ENCODE peak calls at places on chromosomes 11 and 22, in six cellular contexts. One of them, this sample, is unnamed.

GRCh38 chr11:1237128-1237580 is 14.3 kb downstream of the MUC5B start:
- DNase-seq in HCT116: no peak
- DNase-seq in GM12878: no peak
- DNase-seq in K562: no peak
- DNase-seq in NT2/D1: no peak
- DNase-seq in H1: no peak
- DNase-seq in this sample: no peak

GRCh38 chr11:119091083-119091650 is 6.5 kb downstream of the HMBS start:
- DNase-seq in NT2/D1: no peak
- DNase-seq in H1: no peak
- DNase-seq in HCT116: no peak
- DNase-seq in GM12878: no peak
- DNase-seq in K562: no peak
- DNase-seq in this sample: no peak

GRCh38 chr11:72227316-72228228 is 3.0 kb downstream of the INPPL1 start:
- DNase-seq in GM12878: no peak
- DNase-seq in H1: no peak
- DNase-seq in HCT116: no peak
- DNase-seq in K562: no peak
- DNase-seq in NT2/D1: no peak
- DNase-seq in this sample: no peak

GRCh38 chr22:38139901-38140300 is 29.4 kb upstream of the BAIAP2L2 start:
- DNase-seq in H1: no peak
- DNase-seq in K562: no peak
- DNase-seq in HCT116: no peak
- DNase-seq in NT2/D1: no peak
- DNase-seq in GM12878: no peak
- DNase-seq in this sample: no peak

GRCh38 chr11:94032066-94032465 is 10.9 kb downstream of the HEPHL1 start:
- DNase-seq in GM12878: no peak
- DNase-seq in NT2/D1: no peak
- DNase-seq in H1: no peak
- DNase-seq in K562: no peak
- DNase-seq in HCT116: no peak
- DNase-seq in this sample: no peak

GRCh38 chr11:95267814-95268213 is 36.8 kb upstream of the SESN3 start:
- DNase-seq in K562: no peak
- DNase-seq in H1: no peak
- DNase-seq in HCT116: no peak
- DNase-seq in GM12878: no peak
- DNase-seq in NT2/D1: no peak
- DNase-seq in this sample: no peak

GRCh38 chr11:75797796-75798195 is 17.2 kb upstream of the UVRAG start:
- DNase-seq in GM12878: no peak
- DNase-seq in H1: no peak
- DNase-seq in HCT116: no peak
- DNase-seq in K562: no peak
- DNase-seq in NT2/D1: no peak
- DNase-seq in this sample: no peak

GRCh38 chr22:31647516-31647915 is 14.5 kb downstream of the PISD start:
- DNase-seq in H1: no peak
- DNase-seq in GM12878: no peak
- DNase-seq in NT2/D1: no peak
- DNase-seq in K562: no peak
- DNase-seq in HCT116: no peak
- DNase-seq in this sample: no peak

GRCh38 chr11:120335596-120335927 is 651 bp upstream of the ARHGEF12 start:
- DNase-seq in NT2/D1: no peak
- DNase-seq in K562: no peak
- DNase-seq in H1: no peak
- DNase-seq in GM12878: no peak
- DNase-seq in HCT116: no peak
- DNase-seq in this sample: no peak

GRCh38 chr22:27799334-27800249 is 2.0 kb downstream of the MN1 start:
- DNase-seq in K562: no peak
- DNase-seq in GM12878: no peak
- DNase-seq in HCT116: no peak
- DNase-seq in H1: no peak
- DNase-seq in NT2/D1: no peak
- DNase-seq in this sample: no peak

GRCh38 chr11:61587951-61588695 is 7.2 kb upstream of the SYT7 start:
- DNase-seq in NT2/D1: peak
- DNase-seq in H1: no peak
- DNase-seq in K562: peak
- DNase-seq in GM12878: no peak
- DNase-seq in HCT116: peak
- DNase-seq in this sample: no peak

GRCh38 chr11:45942381-45942780 is 19.9 kb downstream of the LARGE2 start:
- DNase-seq in NT2/D1: no peak
- DNase-seq in K562: no peak
- DNase-seq in HCT116: no peak
- DNase-seq in GM12878: no peak
- DNase-seq in H1: no peak
- DNase-seq in this sample: no peak

GRCh38 chr11:113994077-113994954 is 19.4 kb downstream of the HTR3A start:
- DNase-seq in GM12878: no peak
- DNase-seq in H1: no peak
- DNase-seq in HCT116: no peak
- DNase-seq in NT2/D1: no peak
- DNase-seq in K562: peak
- DNase-seq in this sample: no peak

GRCh38 chr11:128835741-128836410 is 31.2 kb downstream of the KCNJ1 start:
- DNase-seq in GM12878: no peak
- DNase-seq in K562: no peak
- DNase-seq in HCT116: no peak
- DNase-seq in H1: no peak
- DNase-seq in NT2/D1: no peak
- DNase-seq in this sample: peak

GRCh38 chr11:937853-938261 is 12.2 kb downstream of the AP2A2 start:
- DNase-seq in NT2/D1: no peak
- DNase-seq in HCT116: no peak
- DNase-seq in GM12878: no peak
- DNase-seq in H1: no peak
- DNase-seq in K562: no peak
- DNase-seq in this sample: no peak

GRCh38 chr22:20080776-20081654 is 974 bp downstream of the DGCR8 start:
- DNase-seq in HCT116: no peak
- DNase-seq in H1: peak
- DNase-seq in K562: peak
- DNase-seq in GM12878: no peak
- DNase-seq in NT2/D1: peak
- DNase-seq in this sample: peak

GRCh38 chr22:42207918-42208317 is 62.5 kb downstream of the TCF20 start:
- DNase-seq in GM12878: no peak
- DNase-seq in NT2/D1: no peak
- DNase-seq in HCT116: no peak
- DNase-seq in K562: no peak
- DNase-seq in H1: no peak
- DNase-seq in this sample: no peak

GRCh38 chr22:19448739-19449421 is 1.4 kb upstream of the C22orf39 start:
- DNase-seq in K562: peak
- DNase-seq in HCT116: no peak
- DNase-seq in NT2/D1: no peak
- DNase-seq in H1: no peak
- DNase-seq in GM12878: no peak
- DNase-seq in this sample: no peak

GRCh38 chr11:82942376-82942775 is 40.8 kb downstream of the DDIAS start:
- DNase-seq in H1: no peak
- DNase-seq in NT2/D1: no peak
- DNase-seq in GM12878: no peak
- DNase-seq in HCT116: no peak
- DNase-seq in K562: no peak
- DNase-seq in this sample: no peak

GRCh38 chr22:19287889-19288288 is 3.6 kb downstream of the CLTCL1 start:
- DNase-seq in K562: no peak
- DNase-seq in HCT116: no peak
- DNase-seq in GM12878: no peak
- DNase-seq in NT2/D1: no peak
- DNase-seq in H1: no peak
- DNase-seq in this sample: no peak

GRCh38 chr11:119666463-119667131 is 62.4 kb downstream of the NECTIN1 start:
- DNase-seq in GM12878: no peak
- DNase-seq in HCT116: peak
- DNase-seq in H1: peak
- DNase-seq in NT2/D1: no peak
- DNase-seq in K562: peak
- DNase-seq in this sample: peak

GRCh38 chr11:36346562-36347383 is 50.7 kb downstream of the PRR5L start:
- DNase-seq in NT2/D1: no peak
- DNase-seq in H1: no peak
- DNase-seq in HCT116: no peak
- DNase-seq in GM12878: no peak
- DNase-seq in K562: no peak
- DNase-seq in this sample: no peak

GRCh38 chr11:133082851-133083488 is 449.3 kb downstream of the OPCML start:
- DNase-seq in GM12878: no peak
- DNase-seq in HCT116: no peak
- DNase-seq in NT2/D1: no peak
- DNase-seq in K562: peak
- DNase-seq in H1: no peak
- DNase-seq in this sample: peak

DNA sequence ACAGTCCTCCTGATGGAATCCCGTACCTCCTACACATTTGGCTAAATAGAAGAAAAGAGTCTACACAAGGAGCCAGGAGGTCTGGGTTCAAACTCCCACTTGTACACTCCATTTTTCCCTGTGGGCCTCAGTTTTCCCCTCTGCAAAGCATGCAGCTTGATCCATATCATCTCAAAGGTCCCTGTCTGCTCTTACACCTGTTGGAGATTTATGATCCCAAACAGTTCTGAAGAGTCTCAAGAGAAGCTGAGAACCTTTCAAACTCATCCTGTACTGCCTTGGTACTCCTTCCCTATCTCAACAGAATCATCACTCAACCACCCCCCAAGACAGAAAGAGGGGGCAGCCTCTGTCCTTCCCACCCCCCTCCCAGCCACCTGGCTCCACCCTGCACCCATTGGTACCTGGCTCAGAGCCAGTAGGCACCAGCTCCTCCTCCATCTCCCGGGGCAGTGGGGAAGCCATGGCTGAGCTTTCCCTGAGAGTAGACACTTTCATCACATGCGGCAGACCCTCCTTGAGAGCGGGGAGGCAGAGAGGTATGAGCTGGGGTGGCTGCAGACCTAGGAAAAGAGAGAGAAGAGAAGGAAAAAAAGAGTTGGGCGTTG is 3.3 kb downstream of the TNKS1BP1 start:
- DNase-seq in H1: no peak
- DNase-seq in K562: peak
- DNase-seq in NT2/D1: no peak
- DNase-seq in HCT116: no peak
- DNase-seq in GM12878: no peak
- DNase-seq in this sample: no peak
- H3K4me3 ChIP-seq in H1: peak
- H3K4me3 ChIP-seq in K562: no peak
- H3K4me3 ChIP-seq in NT2/D1: no peak
- H3K4me3 ChIP-seq in HCT116: peak
- H3K4me3 ChIP-seq in GM12878: peak
- H3K4me3 ChIP-seq in this sample: no peak

DNA sequence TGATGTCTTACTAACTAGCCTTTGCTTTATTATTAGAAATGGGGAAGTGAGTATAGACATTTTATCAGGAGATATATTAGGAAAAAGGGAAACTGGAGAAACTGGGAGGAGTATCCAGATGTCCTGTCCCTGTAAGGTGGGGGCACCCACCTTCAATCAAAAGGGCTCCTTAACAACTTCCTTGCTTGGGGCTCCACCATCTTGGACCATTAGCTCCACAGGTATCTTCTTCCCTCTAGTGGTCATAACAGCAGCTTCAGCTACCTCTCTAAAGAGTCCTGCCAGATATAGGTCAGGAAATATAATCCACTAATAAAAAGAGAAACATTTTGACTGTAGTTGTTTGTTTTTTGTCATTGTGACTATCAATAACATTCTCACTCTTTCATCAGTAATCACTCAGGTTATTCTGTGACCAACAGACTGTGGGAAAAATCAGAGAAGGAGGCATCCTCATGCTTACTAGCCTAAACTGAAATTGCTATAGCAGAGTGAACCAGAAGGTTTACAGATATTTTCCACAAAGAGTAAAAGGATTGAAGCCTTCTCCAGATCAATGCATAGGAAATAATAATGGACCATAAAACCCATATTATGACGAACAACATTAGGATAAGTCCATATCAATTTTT is 10.4 kb downstream of the OR51B4 start:
- DNase-seq in H1: no peak
- DNase-seq in GM12878: no peak
- DNase-seq in HCT116: peak
- DNase-seq in NT2/D1: peak
- DNase-seq in K562: peak
- DNase-seq in this sample: peak
- TF ChIP-seq ZNF274 in H1: no peak
- TF ChIP-seq ZNF274 in GM12878: no peak
- TF ChIP-seq ZNF274 in HCT116: no peak
- TF ChIP-seq ZNF274 in NT2/D1: no peak
- TF ChIP-seq ZNF274 in K562: no peak
- TF ChIP-seq ZNF274 in this sample: no peak

GRCh38 chr11:64861227-64861970 is 16.9 kb upstream of the CDC42BPG start:
- DNase-seq in K562: no peak
- DNase-seq in NT2/D1: no peak
- DNase-seq in GM12878: no peak
- DNase-seq in H1: no peak
- DNase-seq in HCT116: no peak
- DNase-seq in this sample: no peak

GRCh38 chr11:64864135-64864472 is 14.3 kb downstream of the EHD1 start:
- DNase-seq in GM12878: no peak
- DNase-seq in K562: no peak
- DNase-seq in NT2/D1: no peak
- DNase-seq in HCT116: no peak
- DNase-seq in H1: no peak
- DNase-seq in this sample: no peak

GRCh38 chr11:64864473-64865285 is 13.7 kb downstream of the EHD1 start:
- DNase-seq in HCT116: no peak
- DNase-seq in K562: peak
- DNase-seq in NT2/D1: no peak
- DNase-seq in H1: no peak
- DNase-seq in GM12878: no peak
- DNase-seq in this sample: no peak

GRCh38 chr11:64863381-64864060 is 14.9 kb downstream of the EHD1 start:
- DNase-seq in K562: no peak
- DNase-seq in H1: no peak
- DNase-seq in NT2/D1: no peak
- DNase-seq in HCT116: no peak
- DNase-seq in GM12878: no peak
- DNase-seq in this sample: no peak

DNA sequence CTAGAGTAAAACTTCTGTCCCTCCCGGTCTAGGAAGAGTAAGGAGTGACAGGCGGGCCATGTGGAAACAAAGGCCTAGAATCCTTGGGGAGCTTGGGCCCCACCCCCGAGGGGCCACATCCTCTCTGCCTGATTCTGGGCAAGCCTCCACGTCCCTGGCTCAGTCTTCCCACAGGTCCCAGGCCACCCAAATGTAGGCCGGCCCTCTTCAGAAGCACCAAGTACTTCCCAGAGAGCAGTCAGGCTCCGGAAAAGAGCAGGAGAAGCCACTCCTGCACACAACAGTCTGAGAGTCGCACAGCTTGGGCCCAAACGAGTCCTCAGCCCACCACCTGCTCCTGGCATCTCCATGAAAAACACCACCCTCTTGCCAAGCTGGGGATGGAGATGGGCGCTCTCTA is 15.5 kb downstream of the EHD1 start:
- DNase-seq in HCT116: no peak
- DNase-seq in H1: no peak
- DNase-seq in NT2/D1: no peak
- DNase-seq in K562: no peak
- DNase-seq in GM12878: no peak
- DNase-seq in this sample: no peak
- H3K4me3 ChIP-seq in HCT116: no peak
- H3K4me3 ChIP-seq in H1: no peak
- H3K4me3 ChIP-seq in NT2/D1: no peak
- H3K4me3 ChIP-seq in K562: no peak
- H3K4me3 ChIP-seq in GM12878: no peak
- H3K4me3 ChIP-seq in this sample: no peak

GRCh38 chr11:100739636-100740035 is 52.5 kb downstream of the ARHGAP42 start:
- DNase-seq in HCT116: peak
- DNase-seq in H1: no peak
- DNase-seq in NT2/D1: no peak
- DNase-seq in GM12878: no peak
- DNase-seq in K562: no peak
- DNase-seq in this sample: peak
- TF ChIP-seq ZNF274 in HCT116: no peak
- TF ChIP-seq ZNF274 in H1: no peak
- TF ChIP-seq ZNF274 in NT2/D1: no peak
- TF ChIP-seq ZNF274 in GM12878: no peak
- TF ChIP-seq ZNF274 in K562: no peak
- TF ChIP-seq ZNF274 in this sample: no peak

This sample was measured in HepG2.